ENCODE peak calls at places on chromosome 5, in nine cellular contexts. One of them, this sample, is unnamed.

GRCh38 chr5:150428106-150428876 is 15.6 kb upstream of the CD74 start:
- DNase-seq in mammary epithelial cell: no peak
- DNase-seq in CD4-positive, alpha-beta T cell: no peak
- DNase-seq in B cell: no peak
- DNase-seq in mucosa of descending colon: peak; percentile 69
- DNase-seq in MCF 10A: no peak
- DNase-seq in astrocyte: no peak
- DNase-seq in tibial artery: no peak
- DNase-seq in GM10248: no peak
- DNase-seq in this sample: peak; percentile 95

GRCh38 chr5:140131967-140132409 is 6.3 kb downstream of the IGIP start:
- DNase-seq in mammary epithelial cell: peak; percentile 91
- DNase-seq in CD4-positive, alpha-beta T cell: no peak
- DNase-seq in B cell: no peak
- DNase-seq in mucosa of descending colon: no peak
- DNase-seq in MCF 10A: peak; percentile 88
- DNase-seq in astrocyte: peak; percentile 96
- DNase-seq in tibial artery: peak; percentile 65
- DNase-seq in GM10248: no peak
- DNase-seq in this sample: peak; percentile 14

GRCh38 chr5:113140837-113141661 is 164.5 kb downstream of the DCP2 start:
- DNase-seq in mammary epithelial cell: peak; percentile 90
- DNase-seq in CD4-positive, alpha-beta T cell: no peak
- DNase-seq in B cell: no peak
- DNase-seq in mucosa of descending colon: no peak
- DNase-seq in MCF 10A: peak; percentile 80
- DNase-seq in astrocyte: peak; percentile 86
- DNase-seq in tibial artery: no peak
- DNase-seq in GM10248: no peak
- DNase-seq in this sample: no peak

GRCh38 chr5:144028644-144029043 is 141.8 kb downstream of the YIPF5 start:
- DNase-seq in mammary epithelial cell: peak; percentile 6
- DNase-seq in CD4-positive, alpha-beta T cell: no peak
- DNase-seq in B cell: no peak
- DNase-seq in mucosa of descending colon: no peak
- DNase-seq in MCF 10A: no peak
- DNase-seq in astrocyte: peak; percentile 91
- DNase-seq in tibial artery: no peak
- DNase-seq in GM10248: no peak
- DNase-seq in this sample: no peak

GRCh38 chr5:125696762-125697161 is 726.4 kb upstream of the GRAMD2B start:
- DNase-seq in mammary epithelial cell: peak; percentile 68
- DNase-seq in CD4-positive, alpha-beta T cell: no peak
- DNase-seq in B cell: no peak
- DNase-seq in mucosa of descending colon: no peak
- DNase-seq in MCF 10A: peak; percentile 47
- DNase-seq in astrocyte: peak; percentile 97
- DNase-seq in tibial artery: no peak
- DNase-seq in GM10248: no peak
- DNase-seq in this sample: no peak

GRCh38 chr5:133363807-133364587 is 248.3 kb downstream of the FSTL4 start:
- DNase-seq in mammary epithelial cell: no peak
- DNase-seq in CD4-positive, alpha-beta T cell: no peak
- DNase-seq in B cell: peak; percentile 9
- DNase-seq in mucosa of descending colon: no peak
- DNase-seq in MCF 10A: no peak
- DNase-seq in astrocyte: no peak
- DNase-seq in tibial artery: peak; percentile 38
- DNase-seq in GM10248: no peak
- DNase-seq in this sample: no peak

GRCh38 chr5:126093041-126093440 is 330.2 kb upstream of the GRAMD2B start:
- DNase-seq in mammary epithelial cell: peak; percentile 21
- DNase-seq in CD4-positive, alpha-beta T cell: no peak
- DNase-seq in B cell: no peak
- DNase-seq in mucosa of descending colon: no peak
- DNase-seq in MCF 10A: no peak
- DNase-seq in astrocyte: no peak
- DNase-seq in tibial artery: no peak
- DNase-seq in GM10248: no peak
- DNase-seq in this sample: no peak

GRCh38 chr5:87195104-87195581 is 72.5 kb upstream of the RASA1 start:
- DNase-seq in mammary epithelial cell: peak; percentile 53
- DNase-seq in CD4-positive, alpha-beta T cell: no peak
- DNase-seq in B cell: no peak
- DNase-seq in mucosa of descending colon: no peak
- DNase-seq in MCF 10A: peak; percentile 58
- DNase-seq in astrocyte: peak; percentile 82
- DNase-seq in tibial artery: no peak
- DNase-seq in GM10248: peak; percentile 34
- DNase-seq in this sample: no peak

GRCh38 chr5:110345623-110346022 is 380.8 kb downstream of the TMEM232 start:
- DNase-seq in mammary epithelial cell: no peak
- DNase-seq in CD4-positive, alpha-beta T cell: no peak
- DNase-seq in B cell: no peak
- DNase-seq in mucosa of descending colon: no peak
- DNase-seq in MCF 10A: no peak
- DNase-seq in astrocyte: no peak
- DNase-seq in tibial artery: no peak
- DNase-seq in GM10248: no peak
- DNase-seq in this sample: no peak

GRCh38 chr5:166561759-166562158 is 1729.7 kb upstream of the WWC1 start:
- DNase-seq in mammary epithelial cell: no peak
- DNase-seq in CD4-positive, alpha-beta T cell: no peak
- DNase-seq in B cell: no peak
- DNase-seq in mucosa of descending colon: no peak
- DNase-seq in MCF 10A: peak; percentile 84
- DNase-seq in astrocyte: no peak
- DNase-seq in tibial artery: no peak
- DNase-seq in GM10248: no peak
- DNase-seq in this sample: no peak

GRCh38 chr5:54442271-54442670 is 13.2 kb upstream of the HSPB3 start:
- DNase-seq in mammary epithelial cell: peak; percentile 44
- DNase-seq in CD4-positive, alpha-beta T cell: no peak
- DNase-seq in B cell: no peak
- DNase-seq in mucosa of descending colon: no peak
- DNase-seq in MCF 10A: no peak
- DNase-seq in astrocyte: peak; percentile 15
- DNase-seq in tibial artery: no peak
- DNase-seq in GM10248: no peak
- DNase-seq in this sample: no peak

DNA sequence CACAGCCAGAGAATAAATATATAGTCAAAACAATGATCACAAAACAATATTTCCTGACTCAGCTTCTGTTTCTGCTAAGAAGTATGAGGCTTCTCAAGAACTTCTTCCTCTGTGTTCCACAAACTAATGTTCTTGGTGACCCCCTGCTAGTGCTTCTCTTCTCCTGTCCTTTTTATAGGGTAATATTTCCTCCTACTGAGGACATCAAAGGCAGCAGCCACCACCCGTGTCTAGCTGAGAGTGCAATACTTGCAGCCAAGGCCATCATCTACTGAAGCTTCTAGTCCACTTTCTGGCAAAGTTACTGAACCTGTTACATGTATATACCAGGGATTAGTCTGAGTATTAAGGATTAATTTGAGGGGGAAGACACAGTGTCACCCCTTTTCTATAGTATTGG is 83.7 kb upstream of the SLC12A2 start:
- DNase-seq in mammary epithelial cell: no peak
- DNase-seq in CD4-positive, alpha-beta T cell: no peak
- DNase-seq in B cell: no peak
- DNase-seq in mucosa of descending colon: no peak
- DNase-seq in MCF 10A: no peak
- DNase-seq in astrocyte: no peak
- DNase-seq in tibial artery: no peak
- DNase-seq in GM10248: no peak
- DNase-seq in this sample: no peak
- TF ChIP-seq CTCF in mammary epithelial cell: no peak
- TF ChIP-seq CTCF in CD4-positive, alpha-beta T cell: no peak
- TF ChIP-seq CTCF in B cell: no peak
- TF ChIP-seq CTCF in mucosa of descending colon: no peak
- TF ChIP-seq CTCF in MCF 10A: no peak
- TF ChIP-seq CTCF in astrocyte: no peak
- TF ChIP-seq CTCF in tibial artery: no peak
- TF ChIP-seq CTCF in GM10248: no peak
- TF ChIP-seq CTCF in this sample: no peak

DNA sequence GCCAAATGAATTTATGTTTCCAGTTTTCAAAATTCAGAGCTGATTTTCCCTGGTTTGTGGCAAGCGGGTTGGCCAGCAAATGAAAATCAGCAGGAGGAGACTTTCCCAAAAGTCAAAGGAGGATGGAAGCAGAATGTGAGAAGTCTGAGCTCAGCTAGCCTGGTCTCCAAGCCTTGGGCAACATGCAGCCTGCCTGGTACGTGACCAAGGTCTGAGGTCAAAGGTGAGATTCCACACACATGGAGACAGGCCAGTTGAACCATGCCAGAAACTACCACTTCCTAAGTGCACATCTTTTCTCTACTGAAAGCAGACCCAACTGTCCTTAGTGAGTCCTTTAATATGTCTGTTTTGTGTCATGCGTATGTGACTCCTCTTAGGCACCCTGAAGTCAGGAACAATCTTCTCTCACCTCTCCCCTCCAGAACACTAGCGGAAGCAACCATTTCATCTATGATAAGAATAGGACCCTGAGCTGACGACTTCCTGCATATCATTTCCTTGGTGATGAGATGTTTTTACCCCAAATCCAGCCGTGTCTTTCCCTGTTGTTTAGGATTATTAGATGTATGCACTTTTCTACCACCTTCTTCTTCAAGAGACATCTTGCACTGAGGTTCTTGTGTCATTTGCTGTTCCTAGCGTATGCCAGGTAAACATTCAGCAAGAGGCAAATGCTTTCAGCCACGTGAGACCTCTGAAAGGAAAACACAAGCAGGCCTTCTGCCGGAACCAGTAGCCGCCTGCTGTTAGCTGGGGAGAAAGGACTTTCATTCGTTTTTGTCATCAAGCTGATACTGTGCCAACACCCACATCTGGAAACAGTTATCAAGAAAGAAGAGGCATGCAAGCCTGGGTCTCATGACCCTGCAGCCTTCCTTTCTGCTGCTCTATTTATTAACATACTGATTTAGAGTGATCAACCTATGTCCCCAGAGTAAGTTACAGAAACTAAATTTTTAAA is 9.7 kb upstream of the TGFBI start:
- DNase-seq in mammary epithelial cell: peak; percentile 41
- DNase-seq in CD4-positive, alpha-beta T cell: no peak
- DNase-seq in B cell: peak; percentile 29
- DNase-seq in mucosa of descending colon: no peak
- DNase-seq in MCF 10A: peak; percentile 93
- DNase-seq in astrocyte: peak; percentile 96
- DNase-seq in tibial artery: no peak
- DNase-seq in GM10248: no peak
- DNase-seq in this sample: peak; percentile 49
- TF ChIP-seq CTCF in mammary epithelial cell: no peak
- TF ChIP-seq CTCF in CD4-positive, alpha-beta T cell: no peak
- TF ChIP-seq CTCF in B cell: no peak
- TF ChIP-seq CTCF in mucosa of descending colon: no peak
- TF ChIP-seq CTCF in MCF 10A: peak; percentile 12
- TF ChIP-seq CTCF in astrocyte: peak; percentile 40
- TF ChIP-seq CTCF in tibial artery: peak; percentile 25
- TF ChIP-seq CTCF in GM10248: no peak
- TF ChIP-seq CTCF in this sample: no peak

GRCh38 chr5:158609328-158609727 is 490.4 kb downstream of the EBF1 start:
- DNase-seq in mammary epithelial cell: no peak
- DNase-seq in CD4-positive, alpha-beta T cell: no peak
- DNase-seq in B cell: no peak
- DNase-seq in mucosa of descending colon: no peak
- DNase-seq in MCF 10A: no peak
- DNase-seq in astrocyte: no peak
- DNase-seq in tibial artery: no peak
- DNase-seq in GM10248: no peak
- DNase-seq in this sample: no peak
- TF ChIP-seq CTCF in mammary epithelial cell: no peak
- TF ChIP-seq CTCF in CD4-positive, alpha-beta T cell: no peak
- TF ChIP-seq CTCF in B cell: no peak
- TF ChIP-seq CTCF in mucosa of descending colon: no peak
- TF ChIP-seq CTCF in MCF 10A: no peak
- TF ChIP-seq CTCF in astrocyte: no peak
- TF ChIP-seq CTCF in tibial artery: no peak
- TF ChIP-seq CTCF in GM10248: no peak
- TF ChIP-seq CTCF in this sample: no peak

GRCh38 chr5:132294728-132295504 is 722 bp downstream of the SLC22A4 start:
- DNase-seq in mammary epithelial cell: peak; percentile 86
- DNase-seq in CD4-positive, alpha-beta T cell: peak; percentile 46
- DNase-seq in B cell: no peak
- DNase-seq in mucosa of descending colon: peak; percentile 77
- DNase-seq in MCF 10A: peak; percentile 99
- DNase-seq in astrocyte: peak; percentile 71
- DNase-seq in tibial artery: peak; percentile 83
- DNase-seq in GM10248: no peak
- DNase-seq in this sample: peak; percentile 32

GRCh38 chr5:132293066-132293991 is 865 bp upstream of the SLC22A4 start:
- DNase-seq in mammary epithelial cell: peak; percentile 81
- DNase-seq in CD4-positive, alpha-beta T cell: no peak
- DNase-seq in B cell: no peak
- DNase-seq in mucosa of descending colon: peak; percentile 88
- DNase-seq in MCF 10A: peak; percentile 91
- DNase-seq in astrocyte: peak; percentile 81
- DNase-seq in tibial artery: peak; percentile 92
- DNase-seq in GM10248: peak; percentile 77
- DNase-seq in this sample: peak; percentile 93

GRCh38 chr5:132296412-132297001 is 2.3 kb downstream of the SLC22A4 start:
- DNase-seq in mammary epithelial cell: no peak
- DNase-seq in CD4-positive, alpha-beta T cell: no peak
- DNase-seq in B cell: no peak
- DNase-seq in mucosa of descending colon: no peak
- DNase-seq in MCF 10A: no peak
- DNase-seq in astrocyte: peak; percentile 41
- DNase-seq in tibial artery: no peak
- DNase-seq in GM10248: no peak
- DNase-seq in this sample: no peak

GRCh38 chr5:132295505-132296411 is 1.6 kb downstream of the SLC22A4 start:
- DNase-seq in mammary epithelial cell: peak; percentile 30
- DNase-seq in CD4-positive, alpha-beta T cell: no peak
- DNase-seq in B cell: no peak
- DNase-seq in mucosa of descending colon: no peak
- DNase-seq in MCF 10A: peak; percentile 62
- DNase-seq in astrocyte: no peak
- DNase-seq in tibial artery: no peak
- DNase-seq in GM10248: no peak
- DNase-seq in this sample: no peak

DNA sequence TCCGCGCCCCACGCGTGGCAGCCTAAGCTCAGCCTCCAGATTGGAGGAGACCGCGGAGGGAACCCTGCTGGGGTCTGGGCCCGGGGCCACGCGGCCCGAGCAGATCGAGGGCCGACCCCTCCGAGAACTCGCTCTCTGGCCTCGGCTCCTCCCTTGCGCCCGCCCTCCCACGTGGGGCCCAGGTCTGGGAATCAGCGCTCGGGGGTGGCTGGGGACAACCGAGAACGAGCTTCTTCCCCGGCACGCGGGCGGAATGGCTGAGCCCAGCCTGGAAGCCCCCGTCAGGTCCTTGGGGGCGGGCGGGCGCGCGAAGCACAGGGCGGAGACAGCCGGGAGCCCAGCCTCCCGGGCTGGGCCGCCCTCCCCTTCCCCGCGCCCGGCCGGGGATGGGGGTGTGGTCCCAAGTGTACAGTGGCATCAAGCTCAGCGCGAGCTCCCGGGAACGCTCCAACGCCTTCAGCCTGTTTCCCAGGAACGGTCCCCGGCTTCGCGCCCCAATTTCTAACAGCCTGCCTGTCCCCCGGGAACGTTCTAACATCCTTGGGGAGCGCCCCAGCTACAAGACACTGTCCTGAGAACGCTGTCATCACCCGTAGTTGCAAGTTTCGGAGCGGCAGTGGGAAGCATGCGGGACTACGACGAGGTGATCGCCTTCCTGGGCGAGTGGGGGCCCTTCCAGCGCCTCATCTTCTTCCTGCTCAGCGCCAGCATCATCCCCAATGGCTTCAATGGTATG is at the start of gene SLC22A4:
- DNase-seq in mammary epithelial cell: peak; percentile 91
- DNase-seq in CD4-positive, alpha-beta T cell: peak; percentile 30
- DNase-seq in B cell: peak; percentile 63
- DNase-seq in mucosa of descending colon: peak; percentile 93
- DNase-seq in MCF 10A: peak; percentile 98
- DNase-seq in astrocyte: peak; percentile 89
- DNase-seq in tibial artery: peak; percentile 96
- DNase-seq in GM10248: peak; percentile 86
- DNase-seq in this sample: peak; percentile 91
- TF ChIP-seq CTCF in mammary epithelial cell: no peak
- TF ChIP-seq CTCF in CD4-positive, alpha-beta T cell: no peak
- TF ChIP-seq CTCF in B cell: no peak
- TF ChIP-seq CTCF in mucosa of descending colon: no peak
- TF ChIP-seq CTCF in MCF 10A: no peak
- TF ChIP-seq CTCF in astrocyte: no peak
- TF ChIP-seq CTCF in tibial artery: no peak
- TF ChIP-seq CTCF in GM10248: no peak
- TF ChIP-seq CTCF in this sample: no peak

This sample was measured in testis.